ENCODE peak calls at places on chromosomes 3 and 15, in seven cellular contexts. Z, N, I, Y, W, D and A are unnamed samples.

GRCh38 chr3:34377961-34378360 is 579.5 kb downstream of the PDCD6IP start:
- DNase-seq in Z (no peak), N (no peak), I (no peak), Y (no peak), W (no peak), D (no peak), A (no peak)

GRCh38 chr3:137768361-137769320 is 4.5 kb downstream of the SOX14 start:
- DNase-seq in Z (no peak), N (peak), I (peak), Y (no peak), W (no peak), D (no peak), A (no peak)

GRCh38 chr3:44892689-44893088 is 18.3 kb downstream of the TGM4 start:
- DNase-seq in Z (no peak), N (no peak), I (no peak), Y (no peak), W (no peak), D (no peak), A (peak)

GRCh38 chr3:65619391-65620298 is 419.1 kb downstream of the MAGI1 start:
- DNase-seq in Z (no peak), N (no peak), I (no peak), Y (no peak), W (no peak), D (no peak), A (peak)

GRCh38 chr15:64010719-64011118 is 35.6 kb downstream of the DAPK2 start:
- DNase-seq in Z (no peak), N (no peak), I (no peak), Y (peak), W (peak), D (peak), A (peak)

GRCh38 chr3:148006508-148006907 is 597.3 kb downstream of the ZIC1 start:
- DNase-seq in Z (peak), N (no peak), I (no peak), Y (no peak), W (peak), D (no peak), A (peak)

GRCh38 chr15:63877713-63878271 is 44.0 kb upstream of the HERC1 start:
- DNase-seq in Z (peak), N (no peak), I (no peak), Y (no peak), W (no peak), D (no peak), A (no peak)

GRCh38 chr3:172029425-172030128 is 9.8 kb upstream of the FNDC3B start:
- DNase-seq in Z (no peak), N (no peak), I (no peak), Y (peak), W (no peak), D (no peak), A (no peak)

GRCh38 chr15:77456746-77457618 is 36.3 kb downstream of the HMG20A start:
- DNase-seq in Z (no peak), N (no peak), I (no peak), Y (no peak), W (no peak), D (no peak), A (no peak)

GRCh38 chr15:94229591-94230365 is 1.6 kb upstream of the MCTP2 start:
- DNase-seq in Z (peak), N (no peak), I (no peak), Y (peak), W (no peak), D (peak), A (no peak)

GRCh38 chr3:113643583-113643982 is 52.9 kb downstream of the USF3 start:
- DNase-seq in Z (no peak), N (no peak), I (no peak), Y (no peak), W (no peak), D (no peak), A (no peak)

GRCh38 chr3:38477839-38478450 is 18.2 kb upstream of the EXOG start:
- DNase-seq in Z (no peak), N (no peak), I (no peak), Y (no peak), W (no peak), D (no peak), A (no peak)

GRCh38 chr15:52427804-52428203 is 100.9 kb downstream of the MYO5A start:
- DNase-seq in Z (no peak), N (peak), I (no peak), Y (peak), W (peak), D (peak), A (peak)

GRCh38 chr15:71294636-71295241 is 179.5 kb downstream of the THSD4 start:
- DNase-seq in Z (no peak), N (no peak), I (no peak), Y (no peak), W (peak), D (peak), A (peak)

GRCh38 chr15:77004189-77004588 is 9.3 kb downstream of the PSTPIP1 start:
- DNase-seq in Z (no peak), N (no peak), I (no peak), Y (peak), W (no peak), D (no peak), A (no peak)

GRCh38 chr3:11582123-11582968 is 61.4 kb downstream of the VGLL4 start:
- DNase-seq in Z (no peak), N (peak), I (peak), Y (no peak), W (peak), D (peak), A (peak)

GRCh38 chr3:36380171-36381031 is at the start of gene STAC:
- DNase-seq in Z (peak), N (peak), I (peak), Y (no peak), W (no peak), D (no peak), A (no peak)

GRCh38 chr3:175075269-175075668 is 216.1 kb downstream of the NAALADL2 start:
- DNase-seq in Z (no peak), N (no peak), I (no peak), Y (no peak), W (no peak), D (no peak), A (no peak)

GRCh38 chr15:30885814-30886213 is 17.9 kb upstream of the FAN1 start:
- DNase-seq in Z (no peak), N (peak), I (peak), Y (peak), W (no peak), D (no peak), A (peak)

GRCh38 chr3:141605883-141606282 is 119.1 kb downstream of the RASA2 start:
- DNase-seq in Z (no peak), N (no peak), I (no peak), Y (no peak), W (no peak), D (no peak), A (no peak)

GRCh38 chr3:28287046-28287445 is 45.6 kb downstream of the CMC1 start:
- DNase-seq in Z (no peak), N (no peak), I (no peak), Y (no peak), W (no peak), D (no peak), A (no peak)

GRCh38 chr3:21705769-21706168 is 45.2 kb downstream of the ZNF385D start:
- DNase-seq in Z (no peak), N (no peak), I (no peak), Y (no peak), W (peak), D (peak), A (peak)

GRCh38 chr15:58515807-58516206 is 84.0 kb downstream of the LIPC start:
- DNase-seq in Z (no peak), N (no peak), I (no peak), Y (no peak), W (no peak), D (no peak), A (no peak)

GRCh38 chr3:56233742-56234141 is 234.5 kb downstream of the ERC2 start:
- DNase-seq in Z (no peak), N (no peak), I (no peak), Y (no peak), W (no peak), D (no peak), A (no peak)

GRCh38 chr3:36653095-36653494 is 111.3 kb downstream of the DCLK3 start:
- DNase-seq in Z (no peak), N (no peak), I (no peak), Y (no peak), W (no peak), D (no peak), A (peak)

GRCh38 chr3:156761007-156761406 is 65.1 kb upstream of the LEKR1 start:
- DNase-seq in Z (no peak), N (no peak), I (no peak), Y (no peak), W (no peak), D (no peak), A (no peak)

GRCh38 chr3:156760333-156760732 is 65.8 kb upstream of the LEKR1 start:
- DNase-seq in Z (peak), N (no peak), I (no peak), Y (peak), W (no peak), D (no peak), A (no peak)

GRCh38 chr3:156763386-156763785 is 62.8 kb upstream of the LEKR1 start:
- DNase-seq in Z (no peak), N (no peak), I (no peak), Y (no peak), W (no peak), D (no peak), A (no peak)

GRCh38 chr3:156762631-156763185 is 63.4 kb upstream of the LEKR1 start:
- DNase-seq in Z (no peak), N (no peak), I (no peak), Y (no peak), W (peak), D (no peak), A (peak)

GRCh38 chr3:156761713-156762575 is 64.2 kb upstream of the LEKR1 start:
- DNase-seq in Z (no peak), N (no peak), I (no peak), Y (no peak), W (no peak), D (no peak), A (no peak)
- TF ChIP-seq CTCF in Z (no peak), N (no peak), I (no peak), Y (no peak), W (peak), D (no peak), A (peak)

GRCh38 chr3:61251174-61251972 is at the start of gene FHIT:
- DNase-seq in Z (peak), N (peak), I (peak), Y (peak), W (peak), D (peak), A (peak)
- TF ChIP-seq CTCF in Z (no peak), N (no peak), I (no peak), Y (no peak), W (no peak), D (no peak), A (no peak)

GRCh38 chr3:129594907-129595390 is 11.5 kb downstream of the PLXND1 start:
- DNase-seq in Z (no peak), N (no peak), I (no peak), Y (no peak), W (no peak), D (no peak), A (no peak)

GRCh38 chr3:129592362-129593150 is 13.9 kb downstream of the PLXND1 start:
- DNase-seq in Z (no peak), N (peak), I (peak), Y (peak), W (no peak), D (no peak), A (no peak)

GRCh38 chr3:129591932-129592331 is 14.5 kb downstream of the PLXND1 start:
- DNase-seq in Z (no peak), N (no peak), I (no peak), Y (no peak), W (no peak), D (no peak), A (no peak)

GRCh38 chr3:129593595-129594339 is 12.7 kb downstream of the PLXND1 start:
- DNase-seq in Z (peak), N (peak), I (no peak), Y (peak), W (no peak), D (no peak), A (no peak)

GRCh38 chr3:129593230-129593594 is 13.3 kb downstream of the PLXND1 start:
- DNase-seq in Z (no peak), N (peak), I (no peak), Y (no peak), W (no peak), D (no peak), A (no peak)
- TF ChIP-seq CTCF in Z (peak), N (no peak), I (no peak), Y (peak), W (peak), D (no peak), A (no peak)

DNA sequence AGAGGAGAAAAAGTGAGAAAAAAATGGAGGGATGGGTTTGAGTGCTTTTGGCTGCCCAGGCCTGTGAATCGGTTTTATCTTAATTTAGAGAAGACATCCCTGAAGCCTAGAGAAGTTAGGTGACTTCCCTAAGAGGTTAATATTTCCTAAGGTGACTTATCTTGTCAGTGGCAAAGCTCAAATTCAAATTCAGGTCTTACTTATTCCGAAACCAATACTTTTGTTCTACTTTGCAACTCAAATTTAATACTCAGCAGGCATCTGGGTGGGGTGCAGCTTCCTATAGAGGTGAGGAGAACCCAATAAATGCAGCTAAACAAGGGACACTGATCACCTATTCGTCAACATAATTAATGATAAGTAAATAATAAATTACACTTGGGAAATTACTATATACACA is 54.9 kb upstream of the MYRIP start:
- DNase-seq in Z (no peak), N (no peak), I (no peak), Y (no peak), W (no peak), D (no peak), A (no peak)
- TF ChIP-seq CTCF in Z (no peak), N (no peak), I (no peak), Y (no peak), W (no peak), D (no peak), A (no peak)

GRCh38 chr15:61871926-61872522 is 188.2 kb downstream of the VPS13C start:
- DNase-seq in Z (peak), N (no peak), I (no peak), Y (peak), W (peak), D (peak), A (peak)
- TF ChIP-seq CTCF in Z (peak), N (peak), I (no peak), Y (no peak), W (peak), D (peak), A (peak)

DNA sequence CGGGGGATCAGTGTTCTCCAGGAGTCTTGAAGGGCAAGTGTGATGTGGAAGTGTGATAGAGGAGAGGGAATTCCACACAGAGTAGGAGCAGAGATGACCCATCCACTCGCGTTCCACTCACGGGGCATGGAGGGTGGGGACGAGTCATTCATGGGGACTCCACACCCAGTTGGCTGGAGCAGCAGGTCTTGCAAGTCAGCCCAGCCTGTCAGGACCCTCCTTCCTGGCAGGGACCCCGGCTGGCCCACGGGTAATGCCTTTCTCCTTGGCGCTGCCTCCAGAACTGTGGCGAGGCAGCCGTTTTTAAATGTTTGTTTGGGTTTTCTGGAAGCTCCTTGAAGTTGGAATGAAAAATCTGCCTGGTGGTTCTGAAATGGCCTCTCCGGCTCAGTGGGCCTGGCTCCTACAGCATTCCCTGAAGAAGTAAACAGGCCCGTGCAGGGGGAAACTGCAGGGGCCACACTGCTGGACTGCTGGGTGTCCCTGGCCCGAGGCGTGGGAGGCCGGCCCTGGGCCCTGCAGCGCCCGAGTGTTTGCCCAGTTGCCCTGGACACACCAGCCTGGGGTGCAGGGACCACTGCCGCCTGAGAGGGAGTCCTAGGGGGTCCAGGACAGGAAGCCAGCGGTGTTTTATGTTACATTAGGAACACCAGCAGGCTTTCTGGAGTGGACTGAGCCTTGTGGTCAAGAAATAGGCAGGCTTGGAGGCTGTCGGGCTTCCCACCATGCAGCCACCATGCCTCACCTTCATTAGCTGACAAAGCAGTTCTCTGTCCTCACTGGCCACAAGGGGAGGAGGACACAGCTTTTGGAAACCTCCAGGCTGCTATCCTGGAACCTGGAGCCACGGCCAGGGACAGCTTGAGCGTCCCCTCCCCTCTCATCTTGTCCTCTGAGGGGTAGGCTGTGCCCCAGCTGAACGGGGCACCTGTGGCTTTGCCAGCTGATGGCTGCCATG is 61.3 kb downstream of the CEMIP start:
- DNase-seq in Z (no peak), N (no peak), I (no peak), Y (no peak), W (no peak), D (no peak), A (no peak)
- TF ChIP-seq CTCF in Z (no peak), N (no peak), I (no peak), Y (no peak), W (no peak), D (no peak), A (no peak)

GRCh38 chr3:139217633-139218032 is 126.2 kb upstream of the MRPS22 start:
- DNase-seq in Z (no peak), N (no peak), I (no peak), Y (no peak), W (no peak), D (no peak), A (no peak)

GRCh38 chr3:139218046-139218445 is 125.8 kb upstream of the MRPS22 start:
- DNase-seq in Z (no peak), N (no peak), I (no peak), Y (no peak), W (no peak), D (no peak), A (peak)

GRCh38 chr3:139213936-139214335 is 129.9 kb upstream of the MRPS22 start:
- DNase-seq in Z (no peak), N (no peak), I (no peak), Y (no peak), W (no peak), D (no peak), A (no peak)

GRCh38 chr3:139219463-139219862 is 124.4 kb upstream of the MRPS22 start:
- DNase-seq in Z (no peak), N (no peak), I (no peak), Y (no peak), W (no peak), D (no peak), A (no peak)

DNA sequence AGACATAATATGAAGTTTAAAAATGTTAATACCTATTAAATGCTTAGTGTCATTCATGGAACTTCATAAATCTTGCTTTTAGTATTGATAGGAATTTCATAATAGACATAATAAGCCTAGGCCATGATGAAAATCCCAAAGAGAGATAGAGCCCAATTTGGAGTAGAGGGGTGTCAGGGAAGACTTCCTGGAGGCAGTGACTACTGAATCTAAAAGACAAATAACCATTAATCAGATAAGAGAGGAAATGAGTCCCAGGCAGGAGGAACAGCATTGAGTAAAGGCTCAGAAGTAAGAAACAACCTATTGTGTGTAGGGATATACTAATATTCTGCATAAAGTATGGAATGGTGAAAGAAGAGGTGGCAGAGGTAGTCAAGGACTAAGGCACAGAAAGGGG is 126.9 kb upstream of the MRPS22 start:
- DNase-seq in Z (no peak), N (no peak), I (no peak), Y (no peak), W (no peak), D (no peak), A (no peak)
- TF ChIP-seq CTCF in Z (no peak), N (no peak), I (no peak), Y (no peak), W (no peak), D (no peak), A (no peak)

GRCh38 chr3:103059481-103059880 is 624.7 kb downstream of the ZPLD1 start:
- DNase-seq in Z (no peak), N (no peak), I (no peak), Y (no peak), W (no peak), D (no peak), A (no peak)

GRCh38 chr3:103055021-103055420 is 620.2 kb downstream of the ZPLD1 start:
- DNase-seq in Z (no peak), N (no peak), I (no peak), Y (no peak), W (no peak), D (no peak), A (no peak)

GRCh38 chr3:103056552-103056951 is 621.7 kb downstream of the ZPLD1 start:
- DNase-seq in Z (no peak), N (no peak), I (no peak), Y (no peak), W (no peak), D (no peak), A (no peak)

GRCh38 chr3:103057477-103057876 is 622.7 kb downstream of the ZPLD1 start:
- DNase-seq in Z (no peak), N (no peak), I (no peak), Y (no peak), W (no peak), D (no peak), A (no peak)

GRCh38 chr3:103056953-103057450 is 622.2 kb downstream of the ZPLD1 start:
- DNase-seq in Z (no peak), N (no peak), I (no peak), Y (no peak), W (no peak), D (no peak), A (no peak)
- TF ChIP-seq CTCF in Z (no peak), N (no peak), I (no peak), Y (no peak), W (no peak), D (no peak), A (no peak)

GRCh38 chr3:23288286-23288685 is 85.2 kb downstream of the UBE2E2 start:
- DNase-seq in Z (no peak), N (no peak), I (no peak), Y (no peak), W (no peak), D (no peak), A (peak)

GRCh38 chr3:23277688-23278087 is 74.6 kb downstream of the UBE2E2 start:
- DNase-seq in Z (no peak), N (no peak), I (no peak), Y (no peak), W (no peak), D (no peak), A (no peak)

GRCh38 chr3:23288715-23289114 is 85.6 kb downstream of the UBE2E2 start:
- DNase-seq in Z (no peak), N (no peak), I (no peak), Y (no peak), W (no peak), D (no peak), A (no peak)

DNA sequence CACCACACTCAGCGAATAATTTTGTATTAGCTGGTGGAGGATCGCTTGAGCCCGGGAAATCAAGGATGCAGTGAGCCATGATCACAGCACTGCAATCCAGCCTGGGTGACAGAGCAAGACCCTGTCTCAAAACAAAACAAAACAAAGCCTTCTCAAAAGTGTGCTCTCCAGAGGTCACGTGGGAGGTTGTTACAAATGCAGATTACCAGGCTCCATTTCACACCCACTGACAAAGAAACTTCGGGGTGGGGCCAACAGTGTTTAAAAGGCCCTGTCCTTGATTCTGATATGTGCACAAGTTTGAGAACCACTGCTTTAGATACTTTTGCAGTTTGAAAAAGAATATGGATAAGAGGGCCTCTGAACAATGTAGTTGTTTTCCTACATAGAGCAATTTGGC is 80.5 kb downstream of the UBE2E2 start:
- DNase-seq in Z (no peak), N (no peak), I (no peak), Y (no peak), W (no peak), D (no peak), A (no peak)
- TF ChIP-seq CTCF in Z (no peak), N (no peak), I (no peak), Y (no peak), W (no peak), D (no peak), A (no peak)